ENCODE peak calls at places on chromosomes 5 and 9, in seven cellular contexts. B is activated naive CD4-positive, alpha-beta T cell treated with anti-CD3 and anti-CD28 coated beads, Interleukin-2, amount 50 U/mL, for 72 hours; N is EL; W is neural progenitor cell; Z is NCI-H748 treated with DMSO at 0.1 percent for 48 hours; S is HTR-8/SVneo; I is fibroblast of lung. A is an unnamed sample.
A peak's percentile ranks its signal among the peaks of the same experiment; 100 is the strongest.

GRCh38 chr5:172952034-172952511 is 7.2 kb upstream of the RPL26L1 start:
- DNase-seq in B (no peak), N (peak; percentile 86), W (no peak), Z (no peak), S (no peak), I (peak; percentile 79), A (no peak)

GRCh38 chr5:57716661-57717060 is 234.1 kb upstream of the ACTBL2 start:
- DNase-seq in B (no peak), N (no peak), W (no peak), Z (no peak), S (no peak), I (no peak), A (no peak)

GRCh38 chr5:166285385-166285784 is 2006.1 kb upstream of the WWC1 start:
- DNase-seq in B (no peak), N (no peak), W (no peak), Z (no peak), S (peak; percentile 19), I (no peak), A (no peak)

GRCh38 chr5:149217096-149217801 is 54.4 kb upstream of the AFAP1L1 start:
- DNase-seq in B (no peak), N (no peak), W (no peak), Z (no peak), S (no peak), I (no peak), A (no peak)

GRCh38 chr5:65760504-65761275 is 38.7 kb downstream of the NLN start:
- DNase-seq in B (no peak), N (peak; percentile 30), W (no peak), Z (no peak), S (peak; percentile 22), I (peak; percentile 74), A (peak; percentile 86)

GRCh38 chr9:89750117-89750551 is 145.3 kb downstream of the GADD45G start:
- DNase-seq in B (no peak), N (no peak), W (peak; percentile 80), Z (no peak), S (no peak), I (no peak), A (no peak)

GRCh38 chr9:122202099-122202498 is 26.7 kb downstream of the LHX6 start:
- DNase-seq in B (no peak), N (no peak), W (no peak), Z (no peak), S (no peak), I (no peak), A (no peak)

GRCh38 chr5:159915913-159916840 is at the start of gene ADRA1B:
- DNase-seq in B (no peak), N (peak; percentile 70), W (peak; percentile 92), Z (peak; percentile 30), S (peak; percentile 79), I (peak; percentile 63), A (peak; percentile 42)

GRCh38 chr9:6965566-6965965 is 207.8 kb downstream of the KDM4C start:
- DNase-seq in B (no peak), N (no peak), W (no peak), Z (no peak), S (no peak), I (no peak), A (no peak)

GRCh38 chr5:61139931-61140330 is 22.3 kb downstream of the SMIM15 start:
- DNase-seq in B (no peak), N (no peak), W (no peak), Z (no peak), S (no peak), I (no peak), A (no peak)

GRCh38 chr5:116564756-116565593 is 9.6 kb downstream of the SEMA6A start:
- DNase-seq in B (no peak), N (no peak), W (no peak), Z (no peak), S (no peak), I (no peak), A (no peak)

GRCh38 chr9:128927731-128928411 is 7.1 kb downstream of the PHYHD1 start:
- DNase-seq in B (peak; percentile 67), N (peak; percentile 50), W (peak; percentile 79), Z (peak; percentile 29), S (peak; percentile 63), I (peak; percentile 33), A (peak; percentile 65)

GRCh38 chr9:133955821-133956411 is 36.2 kb downstream of the VAV2 start:
- DNase-seq in B (no peak), N (no peak), W (peak; percentile 78), Z (no peak), S (no peak), I (peak; percentile 48), A (peak; percentile 56)

GRCh38 chr5:54062958-54063357 is 247.4 kb downstream of the ARL15 start:
- DNase-seq in B (no peak), N (peak; percentile 91), W (no peak), Z (no peak), S (peak; percentile 12), I (peak; percentile 89), A (peak; percentile 42)

GRCh38 chr5:168097852-168098251 is 193.6 kb upstream of the WWC1 start:
- DNase-seq in B (no peak), N (no peak), W (no peak), Z (no peak), S (no peak), I (no peak), A (no peak)

GRCh38 chr9:123425836-123426365 is 69.9 kb downstream of the CRB2 start:
- DNase-seq in B (no peak), N (no peak), W (no peak), Z (no peak), S (no peak), I (no peak), A (no peak)

GRCh38 chr5:132243366-132243977 is 14.0 kb upstream of the PDLIM4 start:
- DNase-seq in B (peak; percentile 25), N (no peak), W (no peak), Z (no peak), S (no peak), I (no peak), A (no peak)

GRCh38 chr9:126384926-126385325 is 58.3 kb downstream of the MVB12B start:
- DNase-seq in B (no peak), N (no peak), W (no peak), Z (no peak), S (no peak), I (no peak), A (no peak)

GRCh38 chr5:95141141-95141540 is 143.8 kb downstream of the MCTP1 start:
- DNase-seq in B (no peak), N (no peak), W (no peak), Z (no peak), S (no peak), I (no peak), A (no peak)

GRCh38 chr9:35984021-35984420 is 26.1 kb upstream of the OR2S2 start:
- DNase-seq in B (no peak), N (no peak), W (no peak), Z (no peak), S (no peak), I (no peak), A (peak; percentile 29)

GRCh38 chr9:134689320-134690181 is 47.9 kb downstream of the COL5A1 start:
- DNase-seq in B (no peak), N (peak; percentile 66), W (peak; percentile 77), Z (no peak), S (no peak), I (peak; percentile 48), A (peak; percentile 63)

GRCh38 chr5:55907927-55908326 is 56.8 kb downstream of the IL31RA start:
- DNase-seq in B (no peak), N (no peak), W (no peak), Z (no peak), S (no peak), I (no peak), A (no peak)

GRCh38 chr9:16413509-16414016 is 456.9 kb downstream of the BNC2 start:
- DNase-seq in B (no peak), N (peak; percentile 95), W (no peak), Z (no peak), S (peak; percentile 50), I (peak; percentile 91), A (no peak)

GRCh38 chr9:74379718-74380117 is 117.4 kb upstream of the RORB start:
- DNase-seq in B (no peak), N (no peak), W (peak; percentile 70), Z (no peak), S (no peak), I (peak; percentile 21), A (no peak)

GRCh38 chr5:157543825-157544622 is 31.6 kb downstream of the ADAM19 start:
- DNase-seq in B (no peak), N (peak; percentile 58), W (no peak), Z (no peak), S (no peak), I (peak; percentile 78), A (peak; percentile 65)

GRCh38 chr9:82560457-82560904 is 502.5 kb downstream of the RASEF start:
- DNase-seq in B (no peak), N (no peak), W (no peak), Z (peak; percentile 98), S (no peak), I (no peak), A (no peak)

GRCh38 chr9:83198336-83198735 is 135.4 kb upstream of the RASEF start:
- DNase-seq in B (no peak), N (no peak), W (peak; percentile 56), Z (peak; percentile 9), S (no peak), I (no peak), A (no peak)

GRCh38 chr9:133108794-133109641 is 12.0 kb downstream of the RALGDS start:
- DNase-seq in B (no peak), N (no peak), W (no peak), Z (no peak), S (no peak), I (no peak), A (no peak)

GRCh38 chr9:89642789-89643188 is 38.0 kb downstream of the GADD45G start:
- DNase-seq in B (no peak), N (no peak), W (no peak), Z (no peak), S (no peak), I (peak; percentile 28), A (no peak)

GRCh38 chr9:83431470-83432060 is 106.6 kb downstream of the FRMD3 start:
- DNase-seq in B (no peak), N (no peak), W (no peak), Z (no peak), S (no peak), I (no peak), A (peak; percentile 59)

GRCh38 chr5:179732918-179733763 is 519 bp downstream of the MAML1 start:
- DNase-seq in B (no peak), N (peak; percentile 48), W (peak; percentile 52), Z (peak; percentile 22), S (peak; percentile 38), I (peak; percentile 35), A (peak; percentile 57)

GRCh38 chr9:83775932-83776331 is 41.6 kb downstream of the GKAP1 start:
- DNase-seq in B (no peak), N (no peak), W (no peak), Z (no peak), S (no peak), I (no peak), A (no peak)

GRCh38 chr9:13461588-13461987 is 182.1 kb upstream of the MPDZ start:
- DNase-seq in B (no peak), N (no peak), W (no peak), Z (no peak), S (no peak), I (no peak), A (no peak)

GRCh38 chr5:115209279-115209678 is 39.6 kb upstream of the TRIM36 start:
- DNase-seq in B (peak; percentile 55), N (no peak), W (no peak), Z (no peak), S (no peak), I (peak; percentile 49), A (no peak)

GRCh38 chr5:175731756-175732465 is 74.0 kb downstream of the HRH2 start:
- DNase-seq in B (no peak), N (no peak), W (no peak), Z (no peak), S (no peak), I (no peak), A (no peak)

GRCh38 chr9:137607141-137607857 is 1.8 kb downstream of the ARRDC1 start:
- DNase-seq in B (no peak), N (no peak), W (no peak), Z (no peak), S (no peak), I (no peak), A (no peak)

GRCh38 chr9:27436234-27436633 is 87.9 kb upstream of the IFNK start:
- DNase-seq in B (no peak), N (peak; percentile 9), W (no peak), Z (peak; percentile 41), S (no peak), I (no peak), A (no peak)

GRCh38 chr5:143214458-143214857 is 189.0 kb downstream of the NR3C1 start:
- DNase-seq in B (no peak), N (no peak), W (peak; percentile 15), Z (no peak), S (no peak), I (no peak), A (no peak)